ENCODE peak calls at places on chromosomes 6 and 20, in four cellular contexts. One of them, this sample, is unnamed.

GRCh38 chr6:21123485-21124436 is 469.8 kb upstream of the SOX4 start:
- DNase-seq in HCT116: no peak
- DNase-seq in HepG2: no peak
- DNase-seq in K562: peak
- DNase-seq in this sample: no peak

GRCh38 chr20:9110365-9110764 is 41.5 kb downstream of the PLCB4 start:
- DNase-seq in HCT116: no peak
- DNase-seq in HepG2: no peak
- DNase-seq in K562: no peak
- DNase-seq in this sample: no peak

GRCh38 chr6:12898603-12899002 is 182.0 kb downstream of the PHACTR1 start:
- DNase-seq in HCT116: no peak
- DNase-seq in HepG2: no peak
- DNase-seq in K562: no peak
- DNase-seq in this sample: no peak

GRCh38 chr20:25280574-25281535 is 33.0 kb downstream of the PYGB start:
- DNase-seq in HCT116: no peak
- DNase-seq in HepG2: no peak
- DNase-seq in K562: no peak
- DNase-seq in this sample: no peak

GRCh38 chr6:150008588-150008987 is 16.7 kb downstream of the RAET1L start:
- DNase-seq in HCT116: peak
- DNase-seq in HepG2: no peak
- DNase-seq in K562: peak
- DNase-seq in this sample: no peak

GRCh38 chr6:165191461-165191860 is 117.9 kb downstream of the C6orf118 start:
- DNase-seq in HCT116: no peak
- DNase-seq in HepG2: no peak
- DNase-seq in K562: no peak
- DNase-seq in this sample: no peak

GRCh38 chr6:113432729-113433505 is 424.2 kb upstream of the MARCKS start:
- DNase-seq in HCT116: no peak
- DNase-seq in HepG2: no peak
- DNase-seq in K562: no peak
- DNase-seq in this sample: no peak

GRCh38 chr6:150730801-150731445 is 131.2 kb downstream of the PLEKHG1 start:
- DNase-seq in HCT116: no peak
- DNase-seq in HepG2: no peak
- DNase-seq in K562: no peak
- DNase-seq in this sample: no peak

GRCh38 chr6:168052291-168052891 is 26.6 kb downstream of the FRMD1 start:
- DNase-seq in HCT116: no peak
- DNase-seq in HepG2: no peak
- DNase-seq in K562: no peak
- DNase-seq in this sample: no peak

GRCh38 chr20:40688129-40689099 is 622 bp downstream of the MAFB start:
- DNase-seq in HCT116: no peak
- DNase-seq in HepG2: no peak
- DNase-seq in K562: no peak
- DNase-seq in this sample: peak

GRCh38 chr20:2900845-2901592 is 27.7 kb downstream of the PTPRA start:
- DNase-seq in HCT116: no peak
- DNase-seq in HepG2: no peak
- DNase-seq in K562: no peak
- DNase-seq in this sample: no peak

GRCh38 chr6:41306187-41306854 is 19.8 kb upstream of the TREM1 start:
- DNase-seq in HCT116: peak
- DNase-seq in HepG2: peak
- DNase-seq in K562: peak
- DNase-seq in this sample: peak

GRCh38 chr20:46300281-46300680 is 8.0 kb downstream of the CDH22 start:
- DNase-seq in HCT116: no peak
- DNase-seq in HepG2: no peak
- DNase-seq in K562: no peak
- DNase-seq in this sample: no peak

GRCh38 chr6:93423542-93423941 is 4.2 kb upstream of the EPHA7 start:
- DNase-seq in HCT116: peak
- DNase-seq in HepG2: peak
- DNase-seq in K562: no peak
- DNase-seq in this sample: peak

GRCh38 chr20:57128051-57128757 is 138.2 kb downstream of the BMP7 start:
- DNase-seq in HCT116: no peak
- DNase-seq in HepG2: no peak
- DNase-seq in K562: no peak
- DNase-seq in this sample: no peak

GRCh38 chr6:28525496-28526039 is at the start of gene GPX5:
- DNase-seq in HCT116: no peak
- DNase-seq in HepG2: no peak
- DNase-seq in K562: peak
- DNase-seq in this sample: no peak

GRCh38 chr6:100210138-100210872 is 216.3 kb upstream of the MCHR2 start:
- DNase-seq in HCT116: no peak
- DNase-seq in HepG2: no peak
- DNase-seq in K562: no peak
- DNase-seq in this sample: no peak

GRCh38 chr6:2732503-2733089 is 18.1 kb downstream of the MYLK4 start:
- DNase-seq in HCT116: no peak
- DNase-seq in HepG2: no peak
- DNase-seq in K562: no peak
- DNase-seq in this sample: no peak

GRCh38 chr6:106746660-106747059 is 117.3 kb downstream of the QRSL1 start:
- DNase-seq in HCT116: no peak
- DNase-seq in HepG2: peak
- DNase-seq in K562: no peak
- DNase-seq in this sample: no peak

GRCh38 chr6:87291879-87292278 is 30.5 kb upstream of the SMIM8 start:
- DNase-seq in HCT116: no peak
- DNase-seq in HepG2: no peak
- DNase-seq in K562: no peak
- DNase-seq in this sample: no peak

GRCh38 chr20:59824711-59825562 is 108.5 kb downstream of the SYCP2 start:
- DNase-seq in HCT116: no peak
- DNase-seq in HepG2: no peak
- DNase-seq in K562: no peak
- DNase-seq in this sample: peak

GRCh38 chr6:162056745-162057144 is 670.8 kb downstream of the PRKN start:
- DNase-seq in HCT116: no peak
- DNase-seq in HepG2: peak
- DNase-seq in K562: no peak
- DNase-seq in this sample: no peak

GRCh38 chr20:6533828-6534388 is 233.6 kb upstream of the BMP2 start:
- DNase-seq in HCT116: no peak
- DNase-seq in HepG2: no peak
- DNase-seq in K562: no peak
- DNase-seq in this sample: no peak

GRCh38 chr20:61875221-61875885 is 190.3 kb downstream of the TAF4 start:
- DNase-seq in HCT116: no peak
- DNase-seq in HepG2: no peak
- DNase-seq in K562: no peak
- DNase-seq in this sample: peak

GRCh38 chr20:3221398-3222226 is 12.3 kb downstream of the ITPA start:
- DNase-seq in HCT116: no peak
- DNase-seq in HepG2: no peak
- DNase-seq in K562: no peak
- DNase-seq in this sample: no peak

GRCh38 chr6:170031684-170032121 is 259.2 kb downstream of the DLL1 start:
- DNase-seq in HCT116: no peak
- DNase-seq in HepG2: no peak
- DNase-seq in K562: no peak
- DNase-seq in this sample: no peak

GRCh38 chr20:46090095-46090388 is 280 bp upstream of the NCOA5 start:
- DNase-seq in HCT116: no peak
- DNase-seq in HepG2: no peak
- DNase-seq in K562: no peak
- DNase-seq in this sample: no peak

GRCh38 chr6:23180504-23181293 is 611.3 kb downstream of the HDGFL1 start:
- DNase-seq in HCT116: no peak
- DNase-seq in HepG2: no peak
- DNase-seq in K562: no peak
- DNase-seq in this sample: peak

GRCh38 chr20:33465536-33466302 is 22.2 kb upstream of the SNTA1 start:
- DNase-seq in HCT116: no peak
- DNase-seq in HepG2: peak
- DNase-seq in K562: no peak
- DNase-seq in this sample: no peak
- TF ChIP-seq ELF1 in HCT116: no peak
- TF ChIP-seq ELF1 in HepG2: no peak
- TF ChIP-seq ELF1 in K562: no peak
- TF ChIP-seq ELF1 in this sample: no peak

GRCh38 chr6:43308101-43308989 is at the start of gene CRIP3:
- DNase-seq in HCT116: no peak
- DNase-seq in HepG2: no peak
- DNase-seq in K562: peak
- DNase-seq in this sample: no peak
- TF ChIP-seq ELF1 in HCT116: no peak
- TF ChIP-seq ELF1 in HepG2: peak
- TF ChIP-seq ELF1 in K562: no peak
- TF ChIP-seq ELF1 in this sample: no peak

GRCh38 chr6:10801224-10801848 is 37.0 kb downstream of the MAK start:
- DNase-seq in HCT116: peak
- DNase-seq in HepG2: peak
- DNase-seq in K562: peak
- DNase-seq in this sample: peak
- TF ChIP-seq ELF1 in HCT116: no peak
- TF ChIP-seq ELF1 in HepG2: no peak
- TF ChIP-seq ELF1 in K562: no peak
- TF ChIP-seq ELF1 in this sample: no peak

GRCh38 chr20:33250666-33251065 is 14.9 kb downstream of the BPIFA1 start:
- DNase-seq in HCT116: no peak
- DNase-seq in HepG2: no peak
- DNase-seq in K562: no peak
- DNase-seq in this sample: no peak
- TF ChIP-seq ELF1 in HCT116: no peak
- TF ChIP-seq ELF1 in HepG2: no peak
- TF ChIP-seq ELF1 in K562: no peak
- TF ChIP-seq ELF1 in this sample: no peak

GRCh38 chr6:160284575-160284974 is 26.0 kb upstream of the SLC22A2 start:
- DNase-seq in HCT116: no peak
- DNase-seq in HepG2: no peak
- DNase-seq in K562: no peak
- DNase-seq in this sample: no peak
- TF ChIP-seq ELF1 in HCT116: no peak
- TF ChIP-seq ELF1 in HepG2: no peak
- TF ChIP-seq ELF1 in K562: no peak
- TF ChIP-seq ELF1 in this sample: no peak